ENCODE peak calls at places on chromosomes 5 and 9, in nine cellular contexts. I is AG04450, C is neural progenitor cell, S is cardiac fibroblast, D is neural crest cell, M is Panc1, T is uterus, J is A549, Z is testis. Y is an unnamed sample.

GRCh38 chr5:152606739-152607138 is 201.7 kb upstream of the NMUR2 start:
- DNase-seq in I (no peak), T (no peak), S (no peak), Z (no peak), C (no peak), D (no peak), J (no peak), M (no peak), Y (no peak)

GRCh38 chr9:135714242-135715055 is 12.5 kb downstream of the KCNT1 start:
- DNase-seq in Z (peak; percentile 25), D (peak; percentile 36), T (no peak), S (no peak), M (no peak), J (no peak), C (peak; percentile 85), I (no peak), Y (no peak)

GRCh38 chr5:116271432-116271831 is 186.6 kb downstream of the COMMD10 start:
- DNase-seq in C (no peak), D (no peak), T (no peak), J (no peak), S (peak; percentile 87), I (no peak), M (no peak), Z (no peak), Y (no peak)

GRCh38 chr9:91116226-91116625 is 245.5 kb downstream of the AUH start:
- DNase-seq in S (no peak), D (no peak), C (no peak), I (no peak), M (no peak), J (no peak), T (no peak), Z (no peak), Y (no peak)

GRCh38 chr5:121668635-121669034 is 183.0 kb upstream of the FTMT start:
- DNase-seq in J (no peak), I (no peak), C (no peak), Z (no peak), D (no peak), S (no peak), M (no peak), T (no peak), Y (no peak)

GRCh38 chr9:134886413-134886913 is 5.9 kb downstream of the FCN2 start:
- DNase-seq in M (no peak), S (no peak), J (no peak), Z (no peak), D (no peak), I (no peak), T (no peak), C (no peak), Y (no peak)

GRCh38 chr9:24793711-24794110 is 248.0 kb upstream of the IZUMO3 start:
- DNase-seq in S (peak; percentile 49), M (no peak), I (no peak), Z (no peak), D (no peak), T (no peak), J (no peak), C (no peak), Y (no peak)

GRCh38 chr9:27442464-27442863 is 81.6 kb upstream of the IFNK start:
- DNase-seq in S (no peak), I (no peak), Z (no peak), J (no peak), C (no peak), T (no peak), M (no peak), D (no peak), Y (no peak)

GRCh38 chr5:149824115-149824514 is 94.0 kb downstream of the PPARGC1B start:
- DNase-seq in T (no peak), S (no peak), C (no peak), I (no peak), M (no peak), J (no peak), D (no peak), Z (no peak), Y (no peak)

GRCh38 chr5:53243403-53243802 is 133.8 kb upstream of the MOCS2 start:
- DNase-seq in Z (no peak), T (no peak), I (no peak), J (no peak), M (no peak), C (no peak), S (no peak), D (no peak), Y (no peak)

GRCh38 chr5:108430931-108431608 is 49.2 kb upstream of the FBXL17 start:
- DNase-seq in S (peak; percentile 11), M (no peak), I (no peak), D (no peak), T (no peak), C (no peak), J (no peak), Z (no peak), Y (no peak)

GRCh38 chr9:137454145-137454505 is 5.0 kb downstream of the NSMF start:
- DNase-seq in I (no peak), J (no peak), Z (no peak), S (no peak), T (peak; percentile 57), C (peak; percentile 85), M (no peak), D (peak; percentile 47), Y (no peak)

GRCh38 chr9:79266986-79267385 is 304.8 kb upstream of the TLE4 start:
- DNase-seq in Z (no peak), T (no peak), C (no peak), I (no peak), S (no peak), D (no peak), M (no peak), J (no peak), Y (no peak)

GRCh38 chr5:134920848-134921575 is 16.1 kb downstream of the PCBD2 start:
- DNase-seq in C (no peak), T (no peak), M (no peak), J (no peak), I (no peak), Z (no peak), D (no peak), S (no peak), Y (no peak)

GRCh38 chr5:134913795-134914194 is 8.9 kb downstream of the PCBD2 start:
- DNase-seq in I (no peak), T (no peak), D (no peak), M (no peak), S (no peak), C (no peak), J (no peak), Z (no peak), Y (no peak)

GRCh38 chr5:134911285-134912215 is 6.6 kb downstream of the PCBD2 start:
- DNase-seq in T (no peak), I (no peak), J (no peak), C (no peak), Z (no peak), D (no peak), M (no peak), S (no peak), Y (no peak)

GRCh38 chr5:134913254-134913653 is 8.3 kb downstream of the PCBD2 start:
- DNase-seq in Z (peak; percentile 38), I (no peak), M (no peak), D (no peak), C (no peak), J (no peak), T (no peak), S (no peak), Y (no peak)

GRCh38 chr5:134917070-134917831 is 12.3 kb downstream of the PCBD2 start:
- DNase-seq in C (peak; percentile 54), J (peak; percentile 16), D (no peak), I (no peak), S (no peak), M (no peak), T (no peak), Z (no peak), Y (no peak)
- TF ChIP-seq CTCF in C (peak; percentile 69), J (peak; percentile 46), D (peak; percentile 49), I (peak; percentile 13), S (peak; percentile 20), M (peak; percentile 74), T (no peak), Z (no peak), Y (no peak)

GRCh38 chr5:143213231-143213850 is 190.1 kb downstream of the NR3C1 start:
- DNase-seq in D (no peak), S (no peak), C (no peak), J (no peak), I (no peak), T (no peak), M (no peak), Z (no peak), Y (no peak)

GRCh38 chr5:143212261-143212660 is 191.2 kb downstream of the NR3C1 start:
- DNase-seq in J (no peak), T (no peak), S (no peak), M (no peak), D (no peak), C (no peak), Z (no peak), I (no peak), Y (no peak)

GRCh38 chr5:143214890-143215289 is 188.6 kb downstream of the NR3C1 start:
- DNase-seq in T (no peak), J (no peak), C (peak; percentile 52), M (no peak), D (no peak), S (no peak), I (no peak), Z (no peak), Y (no peak)

GRCh38 chr5:143214458-143214857 is 189.0 kb downstream of the NR3C1 start:
- DNase-seq in J (no peak), M (no peak), D (no peak), T (no peak), C (peak; percentile 15), Z (no peak), S (no peak), I (no peak), Y (no peak)

DNA sequence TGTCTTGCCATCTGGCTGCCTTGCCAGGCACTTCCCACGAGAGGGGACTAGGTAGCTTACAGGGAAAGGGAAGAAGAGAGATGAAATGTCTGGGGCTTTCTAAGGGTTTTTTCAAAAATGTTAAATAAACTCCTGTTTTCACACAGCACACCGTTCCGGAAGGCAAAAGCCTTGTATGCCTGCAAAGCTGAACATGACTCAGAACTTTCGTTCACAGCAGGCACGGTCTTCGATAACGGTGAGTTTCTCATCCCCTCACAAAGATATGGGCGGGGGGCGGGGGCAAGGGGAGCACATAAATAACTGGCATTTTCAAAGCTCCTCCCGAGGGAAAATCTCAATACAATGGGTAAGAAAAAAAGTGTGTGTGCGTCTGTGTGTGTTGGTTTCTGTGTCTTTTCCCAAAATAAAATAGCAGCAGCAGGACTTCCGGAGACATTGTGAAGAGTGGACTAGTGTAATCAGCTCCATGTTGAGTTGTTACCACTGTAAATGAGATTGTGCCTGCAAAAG is 189.6 kb downstream of the NR3C1 start:
- DNase-seq in D (no peak), M (no peak), S (no peak), Z (no peak), C (no peak), I (no peak), T (no peak), J (no peak), Y (no peak)
- TF ChIP-seq CTCF in D (no peak), M (no peak), S (no peak), Z (no peak), C (no peak), I (peak; percentile 18), T (no peak), J (no peak), Y (no peak)

GRCh38 chr9:16032799-16033198 is 480.0 kb downstream of the CCDC171 start:
- DNase-seq in C (peak; percentile 49), S (peak; percentile 41), J (no peak), M (no peak), I (no peak), T (no peak), D (no peak), Z (no peak), Y (no peak)
- TF ChIP-seq CTCF in C (peak; percentile 26), S (peak; percentile 9), J (peak; percentile 22), M (no peak), I (peak; percentile 6), T (peak; percentile 19), D (no peak), Z (no peak), Y (no peak)

GRCh38 chr9:130194406-130194932 is 22.3 kb downstream of the NCS1 start:
- DNase-seq in M (no peak), J (no peak), C (no peak), Z (no peak), I (no peak), T (no peak), S (no peak), D (no peak), Y (no peak)
- TF ChIP-seq CTCF in M (no peak), J (no peak), C (no peak), Z (no peak), I (no peak), T (no peak), S (no peak), D (no peak), Y (no peak)

Y was measured in omental fat pad.